ENCODE peak calls at places on chromosomes 6 and 20, in six cellular contexts. M is A549, T is astrocyte of the spinal cord, N is RWPE1, V is tibial artery, Q is colonic mucosa. Z is an unnamed sample.

GRCh38 chr6:36204068-36204753 is 7.7 kb downstream of the BRPF3 start:
- DNase-seq in M (no peak), T (no peak), N (no peak), V (no peak), Q (no peak), Z (no peak)

GRCh38 chr6:52435345-52435744 is 15.2 kb downstream of the EFHC1 start:
- DNase-seq in M (no peak), T (no peak), N (no peak), V (no peak), Q (no peak), Z (no peak)

GRCh38 chr20:35305682-35306556 is 13.7 kb upstream of the FAM83C start:
- DNase-seq in M (peak; percentile 95), T (peak; percentile 100), N (peak; percentile 100), V (peak; percentile 86), Q (no peak), Z (peak; percentile 38)

GRCh38 chr20:36270744-36271638 is 34.7 kb downstream of the AAR2 start:
- DNase-seq in M (no peak), T (no peak), N (no peak), V (no peak), Q (no peak), Z (no peak)

GRCh38 chr6:125558907-125559306 is 190.5 kb upstream of the HEY2 start:
- DNase-seq in M (no peak), T (no peak), N (peak; percentile 17), V (no peak), Q (no peak), Z (no peak)

GRCh38 chr20:9508696-9509178 is 5.7 kb upstream of the LAMP5 start:
- DNase-seq in M (no peak), T (no peak), N (no peak), V (no peak), Q (no peak), Z (no peak)

GRCh38 chr6:21079468-21080048 is 514.0 kb upstream of the SOX4 start:
- DNase-seq in M (no peak), T (peak; percentile 42), N (no peak), V (no peak), Q (no peak), Z (no peak)

GRCh38 chr20:24954151-24954550 is 5.1 kb downstream of the CST7 start:
- DNase-seq in M (no peak), T (no peak), N (no peak), V (no peak), Q (no peak), Z (no peak)

GRCh38 chr6:167467793-167468431 is 143.0 kb downstream of the TTLL2 start:
- DNase-seq in M (no peak), T (no peak), N (no peak), V (no peak), Q (no peak), Z (no peak)

GRCh38 chr20:63947638-63948456 is 8.4 kb downstream of the UCKL1 start:
- DNase-seq in M (no peak), T (no peak), N (no peak), V (peak; percentile 72), Q (no peak), Z (no peak)

GRCh38 chr20:20362774-20363435 is 5.0 kb upstream of the INSM1 start:
- DNase-seq in M (no peak), T (no peak), N (no peak), V (no peak), Q (no peak), Z (no peak)

GRCh38 chr6:85923013-85923430 is 280.3 kb upstream of the SYNCRIP start:
- DNase-seq in M (peak; percentile 35), T (peak; percentile 22), N (peak; percentile 27), V (no peak), Q (peak; percentile 19), Z (no peak)

GRCh38 chr6:34157236-34157830 is 11.4 kb upstream of the GRM4 start:
- DNase-seq in M (no peak), T (no peak), N (no peak), V (peak; percentile 42), Q (no peak), Z (no peak)

GRCh38 chr6:158926429-158926828 is 73.6 kb downstream of the RSPH3 start:
- DNase-seq in M (peak; percentile 48), T (peak; percentile 67), N (no peak), V (no peak), Q (no peak), Z (no peak)

GRCh38 chr6:36368921-36369880 is 18.3 kb downstream of the ETV7 start:
- DNase-seq in M (no peak), T (peak; percentile 58), N (no peak), V (peak; percentile 23), Q (no peak), Z (no peak)

GRCh38 chr6:142820336-142821016 is 124.5 kb downstream of the HIVEP2 start:
- DNase-seq in M (no peak), T (no peak), N (no peak), V (no peak), Q (no peak), Z (no peak)

GRCh38 chr6:13014551-13015378 is 298.2 kb downstream of the PHACTR1 start:
- DNase-seq in M (no peak), T (no peak), N (no peak), V (peak; percentile 65), Q (no peak), Z (no peak)

DNA sequence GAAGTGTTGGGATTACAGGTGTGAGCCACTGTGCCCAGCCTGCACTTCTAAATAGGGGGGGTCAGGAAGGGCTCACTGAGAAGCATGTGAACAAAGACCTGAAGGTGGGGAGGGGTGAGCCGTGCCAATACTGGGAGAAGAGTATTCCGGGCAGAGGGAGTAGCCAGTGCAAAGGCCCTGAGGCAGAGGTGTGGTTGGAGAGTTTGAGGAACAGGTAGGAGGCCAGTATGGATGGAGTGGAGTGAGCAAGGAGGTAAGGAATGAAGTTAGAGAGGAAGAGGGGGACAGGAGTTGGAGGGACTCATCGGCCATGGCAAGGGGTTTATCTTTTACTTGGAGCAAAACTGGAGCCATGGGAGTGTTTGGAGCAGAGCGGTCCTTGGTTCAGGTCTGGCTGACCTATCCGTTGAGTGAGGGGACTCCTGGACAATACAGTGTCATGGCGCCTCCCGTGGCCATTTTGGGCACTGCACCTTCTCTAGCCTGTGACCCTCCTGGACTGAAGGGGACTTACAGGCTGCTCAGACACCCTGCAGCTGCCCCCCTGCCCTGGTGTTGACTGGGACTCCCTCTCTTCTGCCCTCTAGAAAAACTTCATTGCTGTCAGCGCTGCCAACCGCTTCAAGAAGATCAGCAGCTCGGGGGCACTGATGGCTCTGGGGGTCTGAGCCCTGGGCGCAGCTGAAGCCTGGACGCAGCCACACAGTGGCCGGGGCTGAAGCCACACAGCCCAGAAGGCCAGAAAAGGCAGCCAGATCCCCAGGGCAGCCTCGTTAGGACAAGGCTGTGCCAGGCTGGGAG is 12.1 kb downstream of the FOXS1 start:
- DNase-seq in M (peak; percentile 68), T (no peak), N (peak; percentile 74), V (no peak), Q (peak; percentile 58), Z (no peak)
- TF ChIP-seq CTCF in M (peak; percentile 65), T (peak; percentile 90), N (peak; percentile 88), V (peak; percentile 83), Q (peak; percentile 60), Z (peak; percentile 91)

GRCh38 chr6:30071081-30071818 is 4.3 kb downstream of the PPP1R11 start:
- DNase-seq in M (no peak), T (peak; percentile 19), N (no peak), V (no peak), Q (peak; percentile 28), Z (no peak)
- TF ChIP-seq CTCF in M (no peak), T (peak; percentile 14), N (no peak), V (no peak), Q (no peak), Z (no peak)

DNA sequence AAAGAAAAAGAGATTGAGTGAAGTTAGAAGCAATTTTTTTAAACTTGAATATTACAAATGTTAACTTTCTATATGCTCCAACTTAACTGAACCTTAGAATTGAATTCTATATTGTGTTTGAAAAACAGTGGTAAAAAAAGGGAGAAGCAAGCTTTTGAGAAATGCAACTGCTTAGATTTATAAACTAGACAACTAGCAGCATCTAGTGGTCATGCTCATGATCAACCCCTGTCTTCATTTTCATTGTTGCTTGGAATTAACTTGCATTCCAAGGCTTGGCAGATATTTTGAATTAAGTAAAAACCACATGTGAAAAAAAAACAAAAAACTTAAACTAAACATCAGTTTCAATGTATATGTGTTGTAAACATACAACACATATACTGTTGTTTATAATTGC is 113.1 kb downstream of the C6orf58 start:
- DNase-seq in M (peak; percentile 19), T (peak; percentile 47), N (peak; percentile 18), V (no peak), Q (no peak), Z (no peak)
- TF ChIP-seq CTCF in M (peak; percentile 64), T (peak; percentile 77), N (peak; percentile 68), V (no peak), Q (no peak), Z (no peak)

DNA sequence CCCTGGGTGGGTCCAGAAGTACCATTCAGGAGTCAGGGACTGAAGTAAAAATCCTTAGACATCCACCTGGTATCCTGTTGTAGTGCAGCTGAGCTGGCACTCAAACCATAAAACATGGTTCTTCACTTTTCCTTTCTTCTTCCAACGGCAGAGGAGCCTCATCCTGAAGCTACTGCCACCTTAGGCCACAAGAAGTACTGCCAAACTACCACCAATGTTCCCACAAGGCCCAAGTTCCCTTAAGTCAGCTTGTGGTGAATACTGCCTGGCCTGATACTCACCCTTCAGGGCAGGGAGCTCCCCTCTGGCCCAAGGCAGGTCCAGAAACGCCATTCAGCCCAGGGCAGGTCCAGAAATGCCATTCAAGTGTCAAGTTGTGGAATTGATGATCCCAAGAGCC is 1053.4 kb upstream of the CITED2 start:
- DNase-seq in M (peak; percentile 19), T (no peak), N (no peak), V (no peak), Q (no peak), Z (no peak)
- TF ChIP-seq CTCF in M (no peak), T (no peak), N (no peak), V (no peak), Q (no peak), Z (no peak)

Z was measured in thoracic aorta.